ENCODE peak calls at places on chromosomes 11 and 22, in four cellular contexts. One of them, this sample, is unnamed.

GRCh38 chr11:64876835-64877341 is 1.5 kb downstream of the EHD1 start:
- DNase-seq in MM.1S: no peak
- DNase-seq in neural progenitor cell: peak
- DNase-seq in hepatocyte: peak
- DNase-seq in this sample: peak

GRCh38 chr22:35620624-35621245 is 3.6 kb upstream of the MB start:
- DNase-seq in MM.1S: no peak
- DNase-seq in neural progenitor cell: peak
- DNase-seq in hepatocyte: peak
- DNase-seq in this sample: peak

GRCh38 chr22:37231406-37232139 is 12.5 kb downstream of the RAC2 start:
- DNase-seq in MM.1S: no peak
- DNase-seq in neural progenitor cell: no peak
- DNase-seq in hepatocyte: no peak
- DNase-seq in this sample: no peak

GRCh38 chr11:12539570-12539969 is 134.7 kb upstream of the TEAD1 start:
- DNase-seq in MM.1S: no peak
- DNase-seq in neural progenitor cell: no peak
- DNase-seq in hepatocyte: no peak
- DNase-seq in this sample: peak

GRCh38 chr22:37741312-37741795 is 44.5 kb downstream of the TRIOBP start:
- DNase-seq in MM.1S: no peak
- DNase-seq in neural progenitor cell: peak
- DNase-seq in hepatocyte: peak
- DNase-seq in this sample: peak

GRCh38 chr22:47850644-47851151 is 1088.2 kb downstream of the TBC1D22A start:
- DNase-seq in MM.1S: no peak
- DNase-seq in neural progenitor cell: peak
- DNase-seq in hepatocyte: peak
- DNase-seq in this sample: no peak

GRCh38 chr11:2434008-2434407 is 10.3 kb downstream of the TRPM5 start:
- DNase-seq in MM.1S: no peak
- DNase-seq in neural progenitor cell: no peak
- DNase-seq in hepatocyte: no peak
- DNase-seq in this sample: no peak

GRCh38 chr11:117230286-117230961 is 1.4 kb downstream of the PCSK7 start:
- DNase-seq in MM.1S: no peak
- DNase-seq in neural progenitor cell: no peak
- DNase-seq in hepatocyte: no peak
- DNase-seq in this sample: peak

GRCh38 chr11:14373941-14374646 is 15.1 kb upstream of the RRAS2 start:
- DNase-seq in MM.1S: no peak
- DNase-seq in neural progenitor cell: no peak
- DNase-seq in hepatocyte: no peak
- DNase-seq in this sample: peak

GRCh38 chr11:124879229-124879998 is 14.2 kb downstream of the ROBO3 start:
- DNase-seq in MM.1S: no peak
- DNase-seq in neural progenitor cell: no peak
- DNase-seq in hepatocyte: no peak
- DNase-seq in this sample: no peak

DNA sequence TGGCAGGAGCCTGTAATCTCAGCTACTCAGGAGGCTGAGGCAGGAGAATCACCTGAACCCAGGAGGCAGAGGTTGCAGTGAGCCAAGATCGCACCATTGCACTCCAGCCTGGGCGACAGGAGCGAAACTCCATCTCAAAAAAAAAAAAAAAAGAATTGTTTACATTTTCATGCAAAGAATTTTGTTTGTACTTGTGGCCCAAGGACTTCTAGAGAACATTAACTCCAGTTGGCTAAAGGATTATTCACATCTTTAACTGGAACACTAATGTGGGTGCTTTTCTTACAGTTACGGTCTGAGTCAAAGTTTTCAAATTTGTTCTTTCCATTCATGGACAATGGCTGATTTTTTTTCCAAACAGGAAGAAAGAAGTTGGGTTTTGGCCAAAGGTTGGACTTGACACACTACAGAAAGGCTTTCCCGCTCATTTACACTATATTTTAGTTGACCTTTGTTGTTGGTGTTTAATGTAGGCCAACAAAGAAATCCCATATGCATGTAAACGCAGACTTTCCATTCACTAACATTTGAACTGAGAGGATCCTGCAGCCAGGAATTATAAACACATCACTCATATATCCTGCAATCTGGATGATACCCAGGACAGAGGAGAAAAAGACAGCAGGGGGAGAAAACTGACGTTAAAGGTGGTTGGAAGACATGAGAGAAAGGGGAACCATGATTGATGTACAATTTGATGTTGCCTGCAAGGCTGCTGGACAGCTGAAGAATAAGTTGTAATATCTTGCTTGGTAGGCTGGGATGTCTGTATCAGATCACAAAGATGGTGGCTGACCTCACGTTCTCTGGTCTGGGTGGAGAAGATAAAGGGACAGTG is 13.1 kb downstream of the POU2AF1 start:
- DNase-seq in MM.1S: no peak
- DNase-seq in neural progenitor cell: no peak
- DNase-seq in hepatocyte: no peak
- DNase-seq in this sample: no peak
- H2AFZ ChIP-seq in MM.1S: no peak
- H2AFZ ChIP-seq in neural progenitor cell: no peak
- H2AFZ ChIP-seq in hepatocyte: no peak
- H2AFZ ChIP-seq in this sample: no peak

GRCh38 chr22:44678980-44679647 is 22.9 kb upstream of the PRR5 start:
- DNase-seq in MM.1S: no peak
- DNase-seq in neural progenitor cell: no peak
- DNase-seq in hepatocyte: no peak
- DNase-seq in this sample: no peak

GRCh38 chr22:44673406-44673805 is 28.6 kb upstream of the PRR5 start:
- DNase-seq in MM.1S: no peak
- DNase-seq in neural progenitor cell: no peak
- DNase-seq in hepatocyte: no peak
- DNase-seq in this sample: no peak

GRCh38 chr22:44678245-44678979 is 23.6 kb upstream of the PRR5 start:
- DNase-seq in MM.1S: no peak
- DNase-seq in neural progenitor cell: no peak
- DNase-seq in hepatocyte: no peak
- DNase-seq in this sample: no peak

GRCh38 chr22:44677299-44678244 is 24.4 kb upstream of the PRR5 start:
- DNase-seq in MM.1S: no peak
- DNase-seq in neural progenitor cell: no peak
- DNase-seq in hepatocyte: no peak
- DNase-seq in this sample: no peak

DNA sequence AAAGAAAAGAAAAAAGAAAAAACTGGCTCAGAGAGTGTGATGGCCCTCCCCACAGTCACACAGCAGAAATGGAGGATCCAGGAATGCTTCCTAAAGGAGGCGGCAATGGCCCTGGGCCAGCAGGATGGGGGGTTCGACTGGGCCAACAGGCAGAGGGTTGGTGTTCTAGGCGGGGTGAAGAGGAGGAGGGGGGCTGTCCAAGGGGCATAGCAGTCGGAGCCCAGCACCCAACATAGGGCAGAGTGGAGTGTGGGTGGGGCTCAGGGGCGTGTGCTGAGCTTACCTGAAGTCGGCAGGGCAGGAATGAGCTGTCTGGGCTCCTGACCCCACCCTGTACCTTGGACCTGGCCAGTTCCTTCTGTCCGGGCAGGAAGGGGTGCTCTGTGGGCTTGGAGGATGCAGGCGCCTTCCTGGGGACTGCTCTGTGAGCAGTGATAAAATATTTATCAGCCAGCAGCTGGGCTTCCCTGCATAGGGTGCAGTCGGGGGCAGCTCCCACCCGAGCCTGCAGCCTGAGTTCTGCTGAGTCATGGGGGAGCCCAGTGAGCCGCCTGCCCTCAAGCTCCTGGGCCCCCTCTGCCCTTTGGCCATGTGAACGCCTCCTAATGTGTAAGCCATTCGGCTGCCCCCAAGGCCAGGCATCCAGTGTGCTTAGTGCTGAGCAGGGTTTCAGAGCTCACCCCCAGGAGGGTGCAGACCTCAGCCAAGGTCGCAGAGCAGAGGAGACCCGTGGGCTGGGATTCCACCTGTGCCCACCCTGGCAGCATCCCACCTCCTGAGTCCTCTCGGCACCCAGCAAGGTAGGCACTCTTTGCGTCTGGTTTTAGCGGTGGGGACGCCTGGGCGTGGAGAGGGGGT is 25.3 kb upstream of the PRR5 start:
- DNase-seq in MM.1S: no peak
- DNase-seq in neural progenitor cell: no peak
- DNase-seq in hepatocyte: peak
- DNase-seq in this sample: peak
- H3K4me2 ChIP-seq in MM.1S: peak
- H3K4me2 ChIP-seq in neural progenitor cell: no peak
- H3K4me2 ChIP-seq in hepatocyte: peak
- H3K4me2 ChIP-seq in this sample: no peak

GRCh38 chr11:127711748-127712147 is 711.2 kb upstream of the KIRREL3 start:
- DNase-seq in MM.1S: no peak
- DNase-seq in neural progenitor cell: no peak
- DNase-seq in hepatocyte: no peak
- DNase-seq in this sample: no peak
- TF ChIP-seq EZH2phosphoT487 in MM.1S: no peak
- TF ChIP-seq EZH2phosphoT487 in neural progenitor cell: no peak
- TF ChIP-seq EZH2phosphoT487 in hepatocyte: no peak
- TF ChIP-seq EZH2phosphoT487 in this sample: no peak

DNA sequence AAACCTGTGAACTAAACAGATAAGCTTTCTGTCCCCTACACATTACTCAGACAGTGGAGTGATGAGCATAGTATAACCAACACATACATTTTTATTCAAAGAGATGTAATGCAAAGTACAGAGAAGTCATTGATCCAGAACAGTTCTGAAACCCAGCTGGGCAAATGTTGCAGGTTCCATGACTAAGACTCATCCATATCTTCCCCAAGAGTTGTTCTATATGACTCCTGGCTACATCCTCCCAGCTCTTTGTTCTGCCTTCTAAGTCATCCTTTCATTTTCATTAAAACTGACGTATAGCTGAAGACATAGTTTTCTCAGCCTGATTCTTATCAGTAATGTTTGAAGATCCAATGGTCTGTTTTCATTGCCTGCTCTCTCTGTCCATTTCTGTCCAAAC is 47.3 kb downstream of the PLAAT5 start:
- DNase-seq in MM.1S: no peak
- DNase-seq in neural progenitor cell: no peak
- DNase-seq in hepatocyte: no peak
- DNase-seq in this sample: no peak
- H2AFZ ChIP-seq in MM.1S: no peak
- H2AFZ ChIP-seq in neural progenitor cell: no peak
- H2AFZ ChIP-seq in hepatocyte: no peak
- H2AFZ ChIP-seq in this sample: no peak

This sample was measured in GM23248.